ENCODE peak calls at places on chromosome 18, in six cellular contexts. S, W, K, P, T and Y are unnamed samples. For H3K36me3, the result is how much of the 10 kb centered on the place peaks cover.

GRCh38 chr18:58045265-58046086 is 1.4 kb downstream of the NEDD4L start:
- DNase-seq in P (no peak), S (no peak), T (no peak), K (no peak), W (peak), Y (peak)

GRCh38 chr18:54205951-54206350 is 18.5 kb downstream of the MBD2 start:
- DNase-seq in P (no peak), K (no peak), T (no peak), W (no peak), S (no peak), Y (no peak)

GRCh38 chr18:48407358-48407757 is 1.8 kb downstream of the ZBTB7C start:
- DNase-seq in P (no peak), K (no peak), S (no peak), W (no peak), T (no peak), Y (no peak)

GRCh38 chr18:58004317-58004716 is 39.7 kb upstream of the NEDD4L start:
- DNase-seq in T (no peak), K (no peak), W (no peak), P (peak), S (peak), Y (no peak)

GRCh38 chr18:45359275-45360009 is 255.8 kb upstream of the SLC14A2 start:
- DNase-seq in K (no peak), P (no peak), S (no peak), W (no peak), T (no peak), Y (no peak)

GRCh38 chr18:54162431-54162830 is 62.0 kb downstream of the MBD2 start:
- DNase-seq in K (no peak), T (no peak), P (peak), W (no peak), S (peak), Y (no peak)

GRCh38 chr18:76149284-76149683 is 345.8 kb downstream of the ZNF516 start:
- DNase-seq in T (no peak), K (no peak), P (no peak), S (no peak), W (no peak), Y (no peak)

GRCh38 chr18:59813942-59814341 is 85.9 kb upstream of the PMAIP1 start:
- DNase-seq in W (no peak), K (no peak), S (no peak), T (no peak), P (no peak), Y (no peak)

GRCh38 chr18:59961086-59961485 is 61.3 kb downstream of the PMAIP1 start:
- DNase-seq in S (no peak), T (no peak), W (no peak), K (no peak), P (no peak), Y (no peak)

GRCh38 chr18:49690307-49690706 is 123.0 kb downstream of the ACAA2 start:
- DNase-seq in W (no peak), T (peak), S (peak), K (no peak), P (peak), Y (no peak)

GRCh38 chr18:28903366-28903765 is 726.4 kb upstream of the CDH2 start:
- DNase-seq in S (no peak), W (no peak), P (no peak), T (no peak), K (no peak), Y (no peak)

GRCh38 chr18:46484971-46485370 is 172.0 kb downstream of the LOXHD1 start:
- DNase-seq in S (no peak), K (no peak), W (no peak), T (no peak), P (no peak), Y (no peak)

GRCh38 chr18:61955644-61956043 is 62.8 kb upstream of the RNF152 start:
- DNase-seq in P (no peak), T (no peak), K (no peak), W (no peak), S (no peak), Y (no peak)

GRCh38 chr18:49019446-49020045 is 68.8 kb upstream of the SMAD7 start:
- DNase-seq in S (no peak), T (no peak), K (no peak), P (no peak), W (no peak), Y (peak)

GRCh38 chr18:6266212-6266611 is 148.5 kb downstream of the L3MBTL4 start:
- DNase-seq in T (no peak), W (no peak), S (no peak), P (no peak), K (no peak), Y (no peak)

GRCh38 chr18:6271585-6271984 is 143.1 kb downstream of the L3MBTL4 start:
- DNase-seq in P (no peak), K (no peak), W (no peak), T (no peak), S (no peak), Y (no peak)

GRCh38 chr18:6269933-6270332 is 144.8 kb downstream of the L3MBTL4 start:
- DNase-seq in P (no peak), W (no peak), S (no peak), T (no peak), K (no peak), Y (no peak)

DNA sequence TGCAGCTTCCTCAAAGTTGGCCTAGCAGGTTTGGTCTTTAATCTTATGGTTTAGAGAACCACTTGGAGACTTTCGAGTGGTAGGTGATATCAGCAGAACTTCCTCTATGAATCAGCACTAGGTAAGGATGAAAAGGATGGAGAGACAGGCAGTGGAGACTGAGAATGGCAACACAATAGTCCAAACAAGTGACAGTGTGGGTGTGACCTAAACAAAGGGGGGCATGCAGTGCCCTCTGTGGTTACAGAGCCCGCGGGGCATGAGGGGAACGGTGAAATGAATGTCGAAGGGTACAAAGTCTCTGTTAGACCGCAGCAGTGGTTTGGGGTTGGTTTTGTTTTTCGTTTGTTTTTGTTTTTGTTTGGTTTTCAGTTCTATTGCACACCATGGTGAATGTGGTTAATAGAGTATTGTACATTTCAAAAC is 143.9 kb downstream of the L3MBTL4 start:
- DNase-seq in K (no peak), S (no peak), T (no peak), P (no peak), W (no peak), Y (no peak)
- H3K36me3 ChIP-seq in K (under half), S (under half), T (under half), P (under half), W (under half), Y (under half)

GRCh38 chr18:37282386-37283037 is 283.1 kb downstream of the CELF4 start:
- DNase-seq in W (no peak), T (no peak), K (no peak), S (no peak), P (no peak), Y (no peak)
- TF ChIP-seq CTCF in W (no peak), T (no peak), K (peak), S (peak), P (peak), Y (peak)

GRCh38 chr18:55228191-55228590 is 268.9 kb upstream of the CCDC68 start:
- DNase-seq in S (no peak), P (no peak), T (no peak), K (no peak), W (no peak), Y (no peak)
- H3K36me3 ChIP-seq in S (under half), P (under half), T (under half), K (half or more), W (half or more), Y (under half)

GRCh38 chr18:63788447-63789096 is 13.4 kb downstream of the SERPINB7 start:
- DNase-seq in K (no peak), P (peak), S (peak), W (no peak), T (peak), Y (no peak)

GRCh38 chr18:63779386-63779785 is 4.2 kb downstream of the SERPINB7 start:
- DNase-seq in P (no peak), S (no peak), K (no peak), T (no peak), W (no peak), Y (no peak)

GRCh38 chr18:63785031-63785430 is 9.8 kb downstream of the SERPINB7 start:
- DNase-seq in T (no peak), P (no peak), W (no peak), S (no peak), K (no peak), Y (no peak)

GRCh38 chr18:63787673-63788072 is 12.5 kb downstream of the SERPINB7 start:
- DNase-seq in S (no peak), W (no peak), K (no peak), T (no peak), P (peak), Y (no peak)

DNA sequence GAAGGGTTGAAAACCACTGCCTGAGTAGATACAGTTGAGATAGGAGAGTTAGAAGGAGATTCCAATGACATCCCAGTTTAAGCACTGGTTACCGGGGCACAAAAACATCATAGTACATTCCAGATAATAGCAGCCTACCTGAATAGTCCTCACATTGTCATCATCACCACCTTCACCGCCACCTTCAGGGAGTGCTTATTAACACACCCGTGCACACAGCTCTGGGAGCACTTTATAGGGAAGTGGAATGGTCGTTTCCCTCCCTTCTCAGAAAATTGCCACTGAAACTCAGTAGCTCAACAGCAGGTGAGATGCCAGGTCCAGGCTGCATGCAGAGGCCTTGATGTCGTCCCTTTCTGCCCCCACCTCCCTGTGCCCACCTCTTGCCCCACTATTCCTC is 8.2 kb downstream of the SERPINB7 start:
- DNase-seq in K (no peak), S (no peak), T (no peak), W (no peak), P (no peak), Y (peak)
- TF ChIP-seq CTCF in K (no peak), S (no peak), T (no peak), W (no peak), P (no peak), Y (peak)

GRCh38 chr18:2687390-2688001 is 32.0 kb downstream of the SMCHD1 start:
- DNase-seq in T (no peak), K (no peak), S (no peak), W (no peak), P (no peak), Y (no peak)
- H3K36me3 ChIP-seq in T (under half), K (half or more), S (under half), W (half or more), P (under half), Y (half or more)

DNA sequence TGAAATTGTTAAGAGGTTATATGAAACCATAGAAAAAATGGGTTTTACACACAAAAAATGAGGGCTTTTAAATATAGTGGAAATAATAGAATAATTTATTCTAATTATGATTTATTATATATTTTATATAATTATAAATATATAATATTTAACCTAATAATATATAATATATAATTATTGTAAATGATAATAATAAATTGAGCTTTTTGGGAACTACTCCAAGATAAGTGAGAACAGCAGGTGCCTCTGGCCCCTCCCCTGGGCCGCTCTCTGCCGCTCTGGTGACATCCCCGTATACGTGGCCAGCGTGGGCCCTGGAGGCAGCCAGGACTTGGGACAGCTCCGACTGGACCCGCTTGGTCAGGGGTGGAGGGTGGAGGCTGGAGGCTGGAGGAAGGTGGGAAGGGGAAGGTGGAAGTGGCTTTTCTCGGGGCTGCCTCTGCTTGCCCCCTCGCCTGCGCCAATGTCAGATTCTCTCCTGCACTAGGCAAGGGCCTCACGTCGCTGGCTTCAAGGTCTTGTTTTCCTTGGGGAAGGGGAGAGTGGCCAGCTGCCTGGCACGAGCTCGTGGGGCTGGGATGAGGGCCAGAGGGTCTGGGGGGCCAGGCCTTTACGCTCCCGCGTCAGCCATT is 54.7 kb downstream of the NFATC1 start:
- DNase-seq in W (no peak), P (no peak), K (no peak), S (no peak), T (no peak), Y (no peak)
- TF ChIP-seq CTCF in W (no peak), P (no peak), K (no peak), S (no peak), T (no peak), Y (no peak)

DNA sequence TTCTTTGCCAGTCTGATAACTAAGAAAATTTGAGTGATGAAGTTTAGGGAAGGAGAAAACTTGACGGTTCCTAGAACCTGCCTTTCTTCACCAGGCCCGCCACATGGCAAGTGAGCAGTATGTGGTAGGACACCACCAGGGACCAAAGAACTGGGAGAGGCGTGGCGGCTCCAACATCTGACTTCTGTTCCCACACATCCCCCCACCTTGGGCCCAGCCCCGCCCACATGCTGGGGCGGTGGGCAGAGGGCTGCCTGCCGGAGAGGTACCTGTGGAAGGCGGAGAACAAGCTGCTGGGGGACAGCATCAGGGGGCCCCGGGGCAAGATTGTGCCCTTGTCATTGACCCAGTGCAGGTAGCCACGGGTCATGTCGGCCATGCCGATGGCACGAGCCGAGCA is 75.0 kb downstream of the EMILIN2 start:
- DNase-seq in P (no peak), K (no peak), W (no peak), S (no peak), T (no peak), Y (no peak)
- H3K36me3 ChIP-seq in P (under half), K (half or more), W (half or more), S (under half), T (under half), Y (half or more)

DNA sequence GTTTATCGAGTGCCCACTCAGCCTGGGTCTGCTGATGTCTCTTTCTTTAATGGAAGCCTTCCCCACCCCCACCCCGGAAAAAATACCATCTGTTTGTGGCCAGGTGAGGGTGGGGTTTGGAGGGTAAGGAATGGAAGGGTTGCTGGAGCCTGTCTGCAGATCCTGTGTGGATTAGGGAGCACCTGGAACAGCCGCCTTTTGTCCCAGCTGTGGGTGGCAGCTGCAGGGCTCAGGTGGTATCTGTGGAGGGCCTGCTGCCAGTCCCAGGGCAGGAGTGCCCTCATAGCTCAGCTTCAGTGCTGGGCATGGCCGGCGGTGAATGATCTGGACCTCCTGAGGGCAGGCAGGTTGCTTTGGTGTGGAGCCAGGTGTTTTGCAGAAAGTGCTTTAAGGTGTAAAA is 45.3 kb downstream of the IMPA2 start:
- DNase-seq in P (no peak), T (no peak), S (no peak), W (no peak), K (no peak), Y (no peak)
- TF ChIP-seq CTCF in P (no peak), T (no peak), S (no peak), W (no peak), K (no peak), Y (no peak)